ENCODE peak calls at places on chromosome 16, in five cellular contexts. B is ascending aorta; F is CD8-positive, alpha-beta memory T cell; R is mesendoderm; P is SJSA1. L is an unnamed sample.

GRCh38 chr16:66928702-66929388 is 3.5 kb upstream of the RRAD start:
- DNase-seq in B (no peak), F (no peak), R (peak), P (no peak), L (no peak)

GRCh38 chr16:84652565-84652964 is 4.3 kb downstream of the KLHL36 start:
- DNase-seq in B (no peak), F (peak), R (no peak), P (no peak), L (no peak)

GRCh38 chr16:67154578-67155304 is 3.9 kb upstream of the B3GNT9 start:
- DNase-seq in B (no peak), F (no peak), R (no peak), P (no peak), L (no peak)

GRCh38 chr16:3101018-3101840 is 2.1 kb upstream of the ZSCAN10 start:
- DNase-seq in B (no peak), F (no peak), R (peak), P (no peak), L (no peak)

GRCh38 chr16:54136276-54136625 is 150.3 kb downstream of the IRX3 start:
- DNase-seq in B (no peak), F (no peak), R (no peak), P (no peak), L (no peak)

GRCh38 chr16:58399718-58400633 is 7.7 kb downstream of the GINS3 start:
- DNase-seq in B (no peak), F (no peak), R (no peak), P (no peak), L (no peak)

GRCh38 chr16:80058236-80058635 is 457.7 kb upstream of the MAF start:
- DNase-seq in B (no peak), F (no peak), R (no peak), P (no peak), L (no peak)

GRCh38 chr16:4682616-4683254 is 10.6 kb upstream of the NUDT16L1 start:
- DNase-seq in B (no peak), F (no peak), R (peak), P (no peak), L (peak)

GRCh38 chr16:84065536-84066132 is 23.0 kb upstream of the SLC38A8 start:
- DNase-seq in B (no peak), F (peak), R (peak), P (peak), L (peak)

GRCh38 chr16:56883586-56883985 is 18.6 kb downstream of the SLC12A3 start:
- DNase-seq in B (no peak), F (no peak), R (no peak), P (no peak), L (no peak)

GRCh38 chr16:2022723-2023097 is 3.1 kb downstream of the NPW start:
- DNase-seq in B (no peak), F (no peak), R (peak), P (peak), L (no peak)

GRCh38 chr16:89010210-89010925 is 33.4 kb upstream of the CBFA2T3 start:
- DNase-seq in B (no peak), F (peak), R (no peak), P (no peak), L (peak)

GRCh38 chr16:51149251-51149661 is 1.8 kb downstream of the SALL1 start:
- DNase-seq in B (no peak), F (no peak), R (no peak), P (no peak), L (no peak)

GRCh38 chr16:73683804-73684203 is 612.8 kb upstream of the PSMD7 start:
- DNase-seq in B (no peak), F (no peak), R (no peak), P (no peak), L (no peak)

GRCh38 chr16:24896439-24896838 is 50.7 kb downstream of the SLC5A11 start:
- DNase-seq in B (no peak), F (no peak), R (no peak), P (no peak), L (no peak)

GRCh38 chr16:2115591-2115973 is 20.1 kb downstream of the PKD1 start:
- DNase-seq in B (no peak), F (no peak), R (no peak), P (no peak), L (no peak)

GRCh38 chr16:81889896-81890634 is 111.0 kb downstream of the PLCG2 start:
- DNase-seq in B (no peak), F (peak), R (peak), P (peak), L (no peak)

GRCh38 chr16:82675300-82675699 is 48.5 kb downstream of the CDH13 start:
- DNase-seq in B (no peak), F (no peak), R (no peak), P (no peak), L (no peak)

GRCh38 chr16:200388-200787 is 20.1 kb downstream of the HBQ1 start:
- DNase-seq in B (no peak), F (no peak), R (peak), P (no peak), L (no peak)

GRCh38 chr16:4008116-4008515 is 108.1 kb downstream of the ADCY9 start:
- DNase-seq in B (no peak), F (no peak), R (no peak), P (no peak), L (no peak)

GRCh38 chr16:24358117-24358516 is 102.0 kb downstream of the CACNG3 start:
- DNase-seq in B (no peak), F (no peak), R (no peak), P (no peak), L (no peak)

GRCh38 chr16:87352818-87353217 is 30.8 kb downstream of the FBXO31 start:
- DNase-seq in B (no peak), F (no peak), R (no peak), P (no peak), L (no peak)

GRCh38 chr16:17161034-17161433 is 309.7 kb downstream of the XYLT1 start:
- DNase-seq in B (no peak), F (no peak), R (no peak), P (no peak), L (no peak)

GRCh38 chr16:8567355-8568230 is 22.7 kb downstream of the TMEM114 start:
- DNase-seq in B (peak), F (peak), R (peak), P (peak), L (peak)

GRCh38 chr16:64215730-64216129 is 906.1 kb downstream of the CDH11 start:
- DNase-seq in B (no peak), F (no peak), R (no peak), P (no peak), L (no peak)

GRCh38 chr16:5008311-5008731 is 25.4 kb downstream of the NAGPA start:
- DNase-seq in B (no peak), F (no peak), R (no peak), P (no peak), L (no peak)

GRCh38 chr16:21598676-21599157 is 660 bp upstream of the METTL9 start:
- DNase-seq in B (no peak), F (no peak), R (peak), P (no peak), L (no peak)

GRCh38 chr16:21599158-21599993 is at the start of gene METTL9:
- DNase-seq in B (peak), F (peak), R (peak), P (peak), L (peak)

GRCh38 chr16:21593530-21594289 is 5.7 kb upstream of the METTL9 start:
- DNase-seq in B (no peak), F (no peak), R (no peak), P (no peak), L (no peak)

GRCh38 chr16:21599994-21600773 is 807 bp downstream of the METTL9 start:
- DNase-seq in B (no peak), F (no peak), R (peak), P (no peak), L (no peak)

GRCh38 chr16:21597571-21598030 is 1.8 kb upstream of the METTL9 start:
- DNase-seq in B (no peak), F (no peak), R (no peak), P (no peak), L (no peak)
- H3K27ac ChIP-seq in B (no peak), F (no peak), R (no peak), P (no peak), L (no peak)

GRCh38 chr16:71847096-71847495 is 1.3 kb downstream of the ATXN1L start:
- DNase-seq in B (no peak), F (no peak), R (no peak), P (no peak), L (no peak)
- H3K4me3 ChIP-seq in B (peak), F (peak), R (no peak), P (peak), L (peak)

GRCh38 chr16:12133738-12134137 is 157.2 kb downstream of the SNX29 start:
- DNase-seq in B (no peak), F (no peak), R (no peak), P (no peak), L (no peak)
- H3K27ac ChIP-seq in B (no peak), F (no peak), R (no peak), P (no peak), L (no peak)

GRCh38 chr16:74771656-74772315 is 2.8 kb downstream of the FA2H start:
- DNase-seq in B (no peak), F (no peak), R (no peak), P (peak), L (no peak)

GRCh38 chr16:74770826-74771526 is 3.6 kb downstream of the FA2H start:
- DNase-seq in B (no peak), F (no peak), R (no peak), P (no peak), L (peak)

GRCh38 chr16:74775255-74775654 is 635 bp upstream of the FA2H start:
- DNase-seq in B (no peak), F (no peak), R (no peak), P (no peak), L (no peak)

GRCh38 chr16:74774223-74775139 is at the start of gene FA2H:
- DNase-seq in B (no peak), F (peak), R (peak), P (peak), L (peak)

DNA sequence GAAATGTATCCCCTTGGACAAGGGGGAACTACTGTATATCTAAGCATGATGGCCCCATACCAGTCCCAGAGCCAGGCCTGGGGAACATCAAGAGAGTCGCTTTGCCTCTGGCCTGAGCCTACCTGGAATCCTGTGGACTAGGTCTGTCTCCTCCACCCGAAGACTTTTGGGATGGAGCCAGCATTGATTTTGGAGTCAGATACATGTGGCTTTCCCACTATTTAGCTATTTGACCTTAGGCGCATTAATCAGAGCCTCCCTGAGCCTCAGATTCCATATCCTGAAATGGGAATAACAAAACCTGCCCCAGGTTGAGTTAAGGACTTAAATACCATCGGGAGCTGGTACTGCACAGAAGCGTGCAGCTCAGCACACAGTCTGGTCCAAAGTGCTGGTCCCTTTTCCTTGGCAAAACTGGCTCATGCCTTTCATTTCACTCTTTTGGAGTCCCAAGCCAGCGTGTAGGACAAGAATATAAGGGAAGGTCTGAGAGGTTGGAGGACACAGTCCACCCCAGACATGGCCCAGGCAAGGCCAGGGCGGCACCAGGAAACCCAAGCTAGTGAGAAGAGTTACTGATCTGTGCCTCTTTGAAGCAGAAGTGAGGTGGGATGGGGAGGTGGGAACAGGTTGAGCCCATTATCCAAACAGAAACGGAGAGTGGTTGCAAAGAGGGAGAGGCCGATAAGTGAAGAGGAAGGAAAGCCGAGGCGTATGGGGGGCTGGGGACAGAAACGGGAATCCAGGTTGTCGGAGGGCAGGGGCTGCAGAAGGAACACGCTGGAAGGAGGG is 993 bp downstream of the FA2H start:
- DNase-seq in B (no peak), F (no peak), R (no peak), P (peak), L (no peak)
- H3K4me3 ChIP-seq in B (peak), F (no peak), R (no peak), P (no peak), L (peak)

DNA sequence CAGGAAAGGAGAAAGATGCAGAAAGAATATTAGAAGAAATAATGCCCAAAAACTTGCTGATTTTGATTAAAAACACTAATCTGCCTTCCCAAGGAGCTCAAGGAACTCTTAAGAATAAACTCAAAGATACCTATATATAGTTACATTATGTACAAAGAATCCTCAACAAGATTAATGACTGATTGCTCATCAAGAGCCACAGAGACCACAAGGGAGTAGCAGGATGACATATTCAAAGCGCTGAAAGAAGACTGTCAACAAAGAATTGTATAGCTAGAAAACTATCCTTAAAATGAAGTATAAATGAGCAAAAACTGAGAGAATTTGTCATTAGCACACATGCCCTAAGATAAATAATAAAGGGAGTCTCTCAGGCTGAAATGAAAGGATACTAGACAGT is 6.2 kb downstream of the LPCAT2 start:
- DNase-seq in B (no peak), F (no peak), R (no peak), P (no peak), L (no peak)
- H3K27ac ChIP-seq in B (no peak), F (no peak), R (no peak), P (peak), L (no peak)